ENCODE peak calls at places on chromosomes 11 and 22, in six cellular contexts. G, H, F, N, A and W are unnamed samples.

GRCh38 chr11:2399488-2400068 is 972 bp upstream of the TSSC4 start:
- ATAC-seq in G (peak; percentile 25), H (peak; percentile 34), F (no peak), N (peak; percentile 26), A (peak; percentile 31), W (peak; percentile 2)

GRCh38 chr11:34792814-34793241 is 123.4 kb downstream of the APIP start:
- ATAC-seq in G (no peak), H (no peak), F (no peak), N (no peak), A (no peak), W (no peak)

GRCh38 chr22:47495102-47495501 is 732.7 kb downstream of the TBC1D22A start:
- ATAC-seq in G (no peak), H (no peak), F (no peak), N (no peak), A (no peak), W (no peak)

GRCh38 chr11:61684870-61685610 is 4.8 kb downstream of the DAGLA start:
- ATAC-seq in G (no peak), H (no peak), F (no peak), N (no peak), A (no peak), W (no peak)

GRCh38 chr11:12079726-12080556 is 30.4 kb upstream of the MICAL2 start:
- ATAC-seq in G (peak; percentile 71), H (no peak), F (peak; percentile 58), N (no peak), A (no peak), W (peak; percentile 81)

GRCh38 chr22:49014227-49015201 is 813.2 kb downstream of the BRD1 start:
- ATAC-seq in G (no peak), H (no peak), F (no peak), N (no peak), A (no peak), W (no peak)

GRCh38 chr11:130315354-130315970 is 745 bp upstream of the ZBTB44 start:
- ATAC-seq in G (no peak), H (no peak), F (peak; percentile 70), N (peak; percentile 35), A (no peak), W (no peak)

GRCh38 chr11:11577246-11577855 is 44.5 kb downstream of the GALNT18 start:
- ATAC-seq in G (no peak), H (no peak), F (no peak), N (no peak), A (no peak), W (no peak)

GRCh38 chr22:32809786-32810185 is 8.3 kb downstream of the TIMP3 start:
- ATAC-seq in G (no peak), H (no peak), F (no peak), N (no peak), A (no peak), W (no peak)

GRCh38 chr11:2806351-2807058 is 79.1 kb downstream of the CDKN1C start:
- ATAC-seq in G (no peak), H (no peak), F (no peak), N (no peak), A (no peak), W (peak; percentile 8)

GRCh38 chr11:70251583-70252285 is 18.8 kb upstream of the PPFIA1 start:
- ATAC-seq in G (no peak), H (no peak), F (no peak), N (no peak), A (no peak), W (no peak)

GRCh38 chr22:44764974-44765373 is 12.6 kb downstream of the ARHGAP8 start:
- ATAC-seq in G (no peak), H (no peak), F (peak; percentile 8), N (no peak), A (no peak), W (no peak)

GRCh38 chr11:111438168-111438567 is 59.1 kb upstream of the POU2AF1 start:
- ATAC-seq in G (no peak), H (no peak), F (no peak), N (no peak), A (no peak), W (no peak)

GRCh38 chr22:20867179-20868099 is 8.6 kb downstream of the SNAP29 start:
- ATAC-seq in G (no peak), H (peak; percentile 94), F (peak; percentile 65), N (peak; percentile 85), A (peak; percentile 81), W (peak; percentile 91)

GRCh38 chr11:30573951-30574350 is 12.2 kb downstream of the MPPED2 start:
- ATAC-seq in G (no peak), H (no peak), F (no peak), N (no peak), A (no peak), W (no peak)

GRCh38 chr11:2410616-2411015 is 10.1 kb downstream of the TSSC4 start:
- ATAC-seq in G (no peak), H (no peak), F (no peak), N (no peak), A (peak; percentile 3), W (no peak)

GRCh38 chr11:119175493-119176077 is 7.1 kb downstream of the NLRX1 start:
- ATAC-seq in G (peak; percentile 67), H (peak; percentile 52), F (no peak), N (no peak), A (no peak), W (no peak)

GRCh38 chr11:38460901-38461300 is 1862.9 kb upstream of the RAG2 start:
- ATAC-seq in G (no peak), H (peak; percentile 21), F (peak; percentile 65), N (no peak), A (no peak), W (no peak)

GRCh38 chr11:18671246-18671645 is 27.3 kb upstream of the TMEM86A start:
- ATAC-seq in G (no peak), H (no peak), F (no peak), N (no peak), A (no peak), W (no peak)

GRCh38 chr11:91231226-91231625 is 993.4 kb upstream of the FAT3 start:
- ATAC-seq in G (no peak), H (no peak), F (no peak), N (no peak), A (no peak), W (no peak)

GRCh38 chr11:10029386-10030121 is 264.5 kb downstream of the SBF2 start:
- ATAC-seq in G (no peak), H (no peak), F (no peak), N (no peak), A (no peak), W (no peak)

GRCh38 chr11:134235399-134235798 is 10.9 kb downstream of the VPS26B start:
- ATAC-seq in G (no peak), H (no peak), F (no peak), N (no peak), A (peak; percentile 94), W (no peak)

GRCh38 chr22:30890689-30891442 is 77.7 kb downstream of the MORC2 start:
- ATAC-seq in G (peak; percentile 94), H (peak; percentile 89), F (peak; percentile 12), N (peak; percentile 84), A (peak; percentile 86), W (peak; percentile 32)

GRCh38 chr11:117842131-117842941 is 17.8 kb upstream of the FXYD2 start:
- ATAC-seq in G (no peak), H (peak; percentile 31), F (peak; percentile 40), N (peak; percentile 62), A (no peak), W (peak; percentile 46)

GRCh38 chr11:62120001-62120400 is 3.8 kb upstream of the INCENP start:
- ATAC-seq in G (no peak), H (no peak), F (no peak), N (no peak), A (no peak), W (no peak)

GRCh38 chr11:109439684-109440083 is 17.7 kb downstream of the C11orf87 start:
- ATAC-seq in G (no peak), H (no peak), F (no peak), N (no peak), A (no peak), W (no peak)

GRCh38 chr22:30192427-30192826 is 54.1 kb downstream of the LIF start:
- ATAC-seq in G (no peak), H (no peak), F (no peak), N (peak; percentile 48), A (no peak), W (no peak)

GRCh38 chr11:87358461-87358860 is 320.7 kb downstream of the TMEM135 start:
- ATAC-seq in G (no peak), H (no peak), F (no peak), N (peak; percentile 19), A (no peak), W (no peak)

DNA sequence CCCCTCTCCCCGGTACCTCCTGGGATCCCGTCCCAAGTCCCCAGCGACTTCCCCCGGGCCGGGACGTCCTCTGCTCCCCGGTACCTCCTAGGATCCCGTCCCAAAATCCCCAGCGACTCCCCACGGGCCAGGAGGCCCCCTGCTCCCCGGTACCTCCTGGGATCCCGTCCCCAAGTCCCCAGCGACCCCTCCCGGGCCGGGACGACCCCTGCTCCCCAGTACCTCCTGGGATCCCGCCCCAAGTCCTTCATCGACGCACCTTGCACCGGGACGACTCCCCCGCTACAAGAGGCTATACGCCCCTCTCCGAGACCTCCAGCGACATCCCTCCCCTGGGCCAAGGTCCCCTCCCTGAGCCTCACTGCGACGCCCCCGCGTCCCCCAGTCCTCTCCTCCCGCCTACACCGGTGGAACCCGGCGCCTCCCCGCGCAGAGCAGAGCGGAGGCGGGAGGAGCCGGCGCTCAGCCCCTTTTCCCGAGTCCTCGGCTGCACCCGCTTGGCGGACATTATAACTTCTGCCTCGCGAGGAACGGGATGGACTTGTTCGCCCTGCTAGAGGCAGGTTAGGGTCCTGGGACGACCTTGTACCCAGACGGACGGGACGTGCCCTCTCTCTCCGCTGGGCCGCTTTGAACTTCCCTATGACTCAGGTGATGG is 912 bp downstream of the KREMEN1 start:
- ATAC-seq in G (peak; percentile 38), H (no peak), F (peak; percentile 78), N (peak; percentile 17), A (peak; percentile 44), W (peak; percentile 37)
- TF ChIP-seq POLR2AphosphoS5 in G (no peak), H (no peak), F (no peak), N (no peak), A (no peak), W (no peak)

GRCh38 chr11:88410056-88410455 is 72.5 kb upstream of the CTSC start:
- ATAC-seq in G (no peak), H (no peak), F (no peak), N (no peak), A (no peak), W (no peak)

GRCh38 chr11:88414385-88414861 is 76.9 kb upstream of the CTSC start:
- ATAC-seq in G (no peak), H (peak; percentile 85), F (peak; percentile 63), N (no peak), A (no peak), W (no peak)

GRCh38 chr11:88406871-88407270 is 69.3 kb upstream of the CTSC start:
- ATAC-seq in G (no peak), H (no peak), F (no peak), N (no peak), A (no peak), W (no peak)

GRCh38 chr11:88411265-88411664 is 73.7 kb upstream of the CTSC start:
- ATAC-seq in G (no peak), H (no peak), F (no peak), N (no peak), A (no peak), W (no peak)

GRCh38 chr11:88410636-88411035 is 73.1 kb upstream of the CTSC start:
- ATAC-seq in G (no peak), H (no peak), F (no peak), N (no peak), A (no peak), W (no peak)
- TF ChIP-seq POLR2A in G (no peak), H (no peak), F (no peak), N (no peak), A (no peak), W (no peak)

GRCh38 chr22:39699631-39700348 is 129.2 kb downstream of the CACNA1I start:
- ATAC-seq in G (no peak), H (no peak), F (no peak), N (no peak), A (no peak), W (no peak)
- TF ChIP-seq POLR2AphosphoS5 in G (no peak), H (no peak), F (no peak), N (no peak), A (no peak), W (no peak)

GRCh38 chr11:121351089-121351488 is 58.5 kb downstream of the SC5D start:
- ATAC-seq in G (no peak), H (no peak), F (no peak), N (no peak), A (no peak), W (no peak)
- TF ChIP-seq POLR2A in G (no peak), H (no peak), F (no peak), N (no peak), A (no peak), W (no peak)